ENCODE peak calls at places on chromosome 20, in four cellular contexts. One of them, this sample, is unnamed.
A peak's percentile ranks its signal among the peaks of the same experiment; 100 is the strongest.

GRCh38 chr20:36830791-36831691 is 44.9 kb upstream of the TLDC2 start:
- DNase-seq in heart right ventricle: peak; percentile 82
- DNase-seq in GM23248: peak; percentile 80
- DNase-seq in suprapubic skin: no peak
- DNase-seq in this sample: peak; percentile 55

GRCh38 chr20:49230575-49231211 is 11.5 kb downstream of the DDX27 start:
- DNase-seq in suprapubic skin: no peak
- DNase-seq in heart right ventricle: peak; percentile 27
- DNase-seq in GM23248: peak; percentile 48
- DNase-seq in this sample: peak; percentile 66

GRCh38 chr20:62355527-62356142 is 11.5 kb downstream of the LAMA5 start:
- DNase-seq in GM23248: peak; percentile 71
- DNase-seq in heart right ventricle: peak; percentile 76
- DNase-seq in suprapubic skin: no peak
- DNase-seq in this sample: no peak

GRCh38 chr20:41138527-41139226 is 1.3 kb downstream of the PLCG1 start:
- DNase-seq in GM23248: peak; percentile 51
- DNase-seq in heart right ventricle: no peak
- DNase-seq in suprapubic skin: no peak
- DNase-seq in this sample: no peak

GRCh38 chr20:36941403-36941835 is 10.1 kb downstream of the SAMHD1 start:
- DNase-seq in heart right ventricle: no peak
- DNase-seq in suprapubic skin: peak; percentile 54
- DNase-seq in GM23248: peak; percentile 21
- DNase-seq in this sample: no peak

GRCh38 chr20:19506021-19506420 is 252.0 kb upstream of the RIN2 start:
- DNase-seq in heart right ventricle: no peak
- DNase-seq in GM23248: no peak
- DNase-seq in suprapubic skin: no peak
- DNase-seq in this sample: no peak

GRCh38 chr20:37598611-37599342 is 71.1 kb upstream of the BLCAP start:
- DNase-seq in heart right ventricle: no peak
- DNase-seq in suprapubic skin: no peak
- DNase-seq in GM23248: no peak
- DNase-seq in this sample: no peak

GRCh38 chr20:58696411-58696961 is 3.9 kb downstream of the NPEPL1 start:
- DNase-seq in GM23248: no peak
- DNase-seq in heart right ventricle: no peak
- DNase-seq in suprapubic skin: peak; percentile 67
- DNase-seq in this sample: no peak

GRCh38 chr20:5918856-5919633 is 31.3 kb downstream of the TRMT6 start:
- DNase-seq in heart right ventricle: no peak
- DNase-seq in suprapubic skin: no peak
- DNase-seq in GM23248: peak; percentile 63
- DNase-seq in this sample: no peak

GRCh38 chr20:43508604-43509040 is 1.1 kb downstream of the L3MBTL1 start:
- DNase-seq in heart right ventricle: no peak
- DNase-seq in suprapubic skin: no peak
- DNase-seq in GM23248: peak; percentile 11
- DNase-seq in this sample: no peak

DNA sequence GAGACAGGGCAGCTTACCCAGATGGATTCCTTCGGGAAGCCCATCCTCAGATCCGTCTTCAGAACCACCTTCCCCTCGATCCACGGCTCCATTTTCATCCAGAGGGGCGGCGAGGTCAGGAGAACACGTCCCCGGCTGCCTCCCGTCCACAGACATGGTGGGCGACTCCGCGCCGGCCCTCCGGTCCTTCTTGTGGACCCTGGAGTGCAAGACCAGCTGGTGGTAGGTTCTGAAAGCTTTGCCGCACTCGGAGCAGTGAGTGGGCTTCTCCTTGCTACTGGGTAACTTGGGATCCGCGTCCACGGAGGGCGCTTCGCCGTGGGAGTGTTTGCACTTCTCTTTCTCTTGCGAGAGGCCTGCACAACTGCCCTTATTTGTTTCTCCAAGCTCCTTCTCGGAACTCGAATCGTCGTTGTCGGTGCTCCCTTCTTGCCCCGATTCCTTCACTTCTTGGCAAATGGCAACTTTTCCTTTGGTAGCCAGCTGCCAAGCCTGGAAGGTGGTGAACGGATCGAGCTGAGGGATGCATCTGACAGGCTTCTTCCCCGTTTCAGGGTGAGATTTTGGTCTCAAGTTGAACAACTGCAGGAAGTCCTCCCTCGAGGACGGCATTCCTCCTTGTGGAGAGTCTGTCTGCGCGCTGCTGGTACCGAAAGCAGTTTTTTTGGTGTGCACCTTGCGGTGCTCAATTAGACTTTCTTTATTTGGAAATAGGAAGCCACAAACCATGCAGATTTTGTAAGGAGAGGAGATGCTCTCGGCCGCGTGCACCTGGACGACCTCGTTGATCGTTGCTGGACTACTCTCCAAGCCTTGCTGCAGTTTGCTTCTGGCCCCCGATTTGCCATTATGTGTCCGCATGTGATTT is 12.0 kb downstream of the ZNF217 start:
- DNase-seq in suprapubic skin: no peak
- DNase-seq in heart right ventricle: no peak
- DNase-seq in GM23248: no peak
- DNase-seq in this sample: peak; percentile 39
- H3K4me1 ChIP-seq in suprapubic skin: peaks cover 82% of the 10 kb centered on the region
- H3K4me1 ChIP-seq in heart right ventricle: peaks cover 38% of the 10 kb centered on the region
- H3K4me1 ChIP-seq in GM23248: peaks cover 80% of the 10 kb centered on the region
- H3K4me1 ChIP-seq in this sample: peaks cover 84% of the 10 kb centered on the region

GRCh38 chr20:50470249-50470858 is 39.8 kb upstream of the PTPN1 start:
- DNase-seq in GM23248: peak; percentile 23
- DNase-seq in suprapubic skin: no peak
- DNase-seq in heart right ventricle: no peak
- DNase-seq in this sample: no peak
- H3K4me1 ChIP-seq in GM23248: no peaks in the 10 kb centered on the region
- H3K4me1 ChIP-seq in suprapubic skin: peaks cover 5% of the 10 kb centered on the region
- H3K4me1 ChIP-seq in heart right ventricle: peaks cover 3% of the 10 kb centered on the region
- H3K4me1 ChIP-seq in this sample: peaks cover 43% of the 10 kb centered on the region

DNA sequence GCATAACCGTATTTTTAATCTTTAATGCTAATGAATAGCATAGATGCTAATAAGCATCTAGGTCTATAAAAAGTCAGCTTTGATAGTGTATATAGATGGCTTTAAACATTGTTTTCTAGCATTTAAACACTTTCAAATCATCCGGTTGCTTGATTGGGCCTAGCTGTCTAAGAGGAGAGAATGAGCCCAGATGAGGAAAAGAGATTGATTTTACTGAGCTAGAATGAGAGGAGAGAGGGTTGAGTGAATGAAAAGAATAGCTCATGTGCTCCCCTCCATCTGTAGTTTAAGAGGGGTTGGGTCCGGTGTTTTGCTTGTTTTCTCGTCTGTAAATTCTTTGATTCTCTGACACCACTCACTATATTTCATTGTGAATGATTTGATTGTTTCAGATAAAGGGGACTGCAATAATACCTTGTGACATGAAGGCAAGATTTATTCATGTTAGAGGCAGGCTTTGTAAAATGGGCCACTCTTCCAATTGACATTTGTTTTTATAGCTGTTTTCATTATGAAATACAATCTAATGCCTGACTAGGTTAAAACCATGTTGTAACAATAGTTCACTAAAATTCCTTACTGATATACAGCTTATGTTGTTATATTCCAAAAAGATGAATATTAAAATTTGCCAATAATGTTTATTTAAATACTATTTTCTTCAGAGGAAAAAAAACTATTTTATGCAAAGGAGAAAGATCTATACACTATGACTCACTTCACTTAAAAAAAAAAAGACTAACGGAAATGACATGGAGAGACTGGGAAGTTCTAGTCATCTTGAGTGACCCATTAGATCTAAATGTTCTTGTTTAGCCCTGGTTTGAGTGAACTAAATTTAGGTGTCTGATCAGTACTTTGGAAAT is 3.2 kb downstream of the PTPN1 start:
- DNase-seq in GM23248: peak; percentile 87
- DNase-seq in suprapubic skin: no peak
- DNase-seq in heart right ventricle: no peak
- DNase-seq in this sample: no peak
- H3K4me1 ChIP-seq in GM23248: peaks cover 63% of the 10 kb centered on the region
- H3K4me1 ChIP-seq in suprapubic skin: peaks cover 77% of the 10 kb centered on the region
- H3K4me1 ChIP-seq in heart right ventricle: peaks cover 40% of the 10 kb centered on the region
- H3K4me1 ChIP-seq in this sample: peaks cover 83% of the 10 kb centered on the region

DNA sequence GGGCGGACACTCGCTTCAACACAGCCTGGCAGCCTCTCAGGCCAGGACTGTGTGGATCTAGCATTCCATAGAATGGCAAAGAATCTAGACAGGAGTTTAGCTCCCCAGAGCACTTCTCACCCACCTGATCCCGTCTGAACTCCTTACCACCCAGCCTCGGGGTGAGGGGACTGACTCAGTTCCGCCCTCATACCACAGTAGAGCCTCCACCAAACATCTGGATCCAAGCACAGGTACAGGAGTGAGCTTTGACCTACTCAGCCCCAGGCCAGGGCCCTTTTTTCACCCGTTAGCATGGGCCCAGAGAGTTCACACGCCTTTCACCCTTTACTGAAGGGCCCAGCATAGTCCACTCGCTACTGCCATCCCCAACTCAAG is 715 bp downstream of the PSMF1 start:
- DNase-seq in suprapubic skin: no peak
- DNase-seq in heart right ventricle: no peak
- DNase-seq in GM23248: peak; percentile 28
- DNase-seq in this sample: no peak
- H3K4me1 ChIP-seq in suprapubic skin: peaks cover 56% of the 10 kb centered on the region
- H3K4me1 ChIP-seq in heart right ventricle: peaks cover 54% of the 10 kb centered on the region
- H3K4me1 ChIP-seq in GM23248: peaks cover 32% of the 10 kb centered on the region
- H3K4me1 ChIP-seq in this sample: peaks cover 57% of the 10 kb centered on the region

DNA sequence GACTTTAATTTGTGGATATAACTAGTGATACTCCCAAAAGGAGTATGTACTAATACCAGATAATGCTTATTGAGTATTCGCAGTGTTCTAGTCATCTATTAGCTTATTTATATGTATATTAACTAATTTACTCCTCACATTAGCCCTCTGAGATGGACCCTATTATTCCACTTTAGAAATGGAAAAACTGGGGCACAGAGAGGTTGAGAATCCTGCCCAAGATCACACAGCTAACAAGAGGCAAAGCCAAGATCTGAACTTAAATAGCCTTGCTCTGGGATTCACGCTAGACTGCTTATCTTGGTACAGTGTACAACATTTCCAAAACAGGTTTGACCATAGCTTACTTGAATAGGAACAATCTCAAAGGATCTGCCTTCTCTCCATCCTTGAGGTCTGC is 8.5 kb upstream of the SPO11 start:
- DNase-seq in suprapubic skin: no peak
- DNase-seq in heart right ventricle: no peak
- DNase-seq in GM23248: no peak
- DNase-seq in this sample: no peak
- H3K4me1 ChIP-seq in suprapubic skin: peaks cover 18% of the 10 kb centered on the region
- H3K4me1 ChIP-seq in heart right ventricle: no peaks in the 10 kb centered on the region
- H3K4me1 ChIP-seq in GM23248: peaks cover 7% of the 10 kb centered on the region
- H3K4me1 ChIP-seq in this sample: no peaks in the 10 kb centered on the region

GRCh38 chr20:17967595-17968365 is 814 bp downstream of the SNX5 start:
- DNase-seq in suprapubic skin: peak; percentile 82
- DNase-seq in heart right ventricle: no peak
- DNase-seq in GM23248: peak; percentile 73
- DNase-seq in this sample: no peak
- H3K4me1 ChIP-seq in suprapubic skin: peaks cover 75% of the 10 kb centered on the region
- H3K4me1 ChIP-seq in heart right ventricle: peaks cover 43% of the 10 kb centered on the region
- H3K4me1 ChIP-seq in GM23248: peaks cover 63% of the 10 kb centered on the region
- H3K4me1 ChIP-seq in this sample: peaks cover 73% of the 10 kb centered on the region

GRCh38 chr20:60066438-60066823 is 108.2 kb downstream of the CDH26 start:
- DNase-seq in heart right ventricle: no peak
- DNase-seq in suprapubic skin: no peak
- DNase-seq in GM23248: peak; percentile 15
- DNase-seq in this sample: no peak

GRCh38 chr20:60069626-60070025 is 111.4 kb downstream of the CDH26 start:
- DNase-seq in suprapubic skin: no peak
- DNase-seq in heart right ventricle: no peak
- DNase-seq in GM23248: no peak
- DNase-seq in this sample: no peak

GRCh38 chr20:60070791-60071190 is 112.6 kb downstream of the CDH26 start:
- DNase-seq in GM23248: no peak
- DNase-seq in heart right ventricle: no peak
- DNase-seq in suprapubic skin: peak; percentile 55
- DNase-seq in this sample: no peak

GRCh38 chr20:60065741-60066437 is 107.7 kb downstream of the CDH26 start:
- DNase-seq in heart right ventricle: no peak
- DNase-seq in GM23248: no peak
- DNase-seq in suprapubic skin: peak; percentile 38
- DNase-seq in this sample: no peak

GRCh38 chr20:60068509-60068908 is 110.3 kb downstream of the CDH26 start:
- DNase-seq in heart right ventricle: no peak
- DNase-seq in GM23248: no peak
- DNase-seq in suprapubic skin: no peak
- DNase-seq in this sample: no peak
- H3K4me1 ChIP-seq in heart right ventricle: no peaks in the 10 kb centered on the region
- H3K4me1 ChIP-seq in GM23248: peaks cover 6% of the 10 kb centered on the region
- H3K4me1 ChIP-seq in suprapubic skin: peaks cover 8% of the 10 kb centered on the region
- H3K4me1 ChIP-seq in this sample: peaks cover under 1% of the 10 kb centered on the region

GRCh38 chr20:32544893-32545840 is 40.0 kb downstream of the NOL4L start:
- DNase-seq in heart right ventricle: no peak
- DNase-seq in suprapubic skin: no peak
- DNase-seq in GM23248: peak; percentile 65
- DNase-seq in this sample: no peak
- H3K4me1 ChIP-seq in heart right ventricle: no peaks in the 10 kb centered on the region
- H3K4me1 ChIP-seq in suprapubic skin: peaks cover 1% of the 10 kb centered on the region
- H3K4me1 ChIP-seq in GM23248: no peaks in the 10 kb centered on the region
- H3K4me1 ChIP-seq in this sample: peaks cover 5% of the 10 kb centered on the region

GRCh38 chr20:64161595-64162238 is 2.5 kb upstream of the MYT1 start:
- DNase-seq in suprapubic skin: no peak
- DNase-seq in GM23248: peak; percentile 54
- DNase-seq in heart right ventricle: peak; percentile 37
- DNase-seq in this sample: peak; percentile 49

GRCh38 chr20:64165866-64166600 is 1.8 kb downstream of the MYT1 start:
- DNase-seq in GM23248: no peak
- DNase-seq in suprapubic skin: no peak
- DNase-seq in heart right ventricle: no peak
- DNase-seq in this sample: peak; percentile 18

GRCh38 chr20:64162239-64162621 is 2.0 kb upstream of the MYT1 start:
- DNase-seq in suprapubic skin: no peak
- DNase-seq in GM23248: no peak
- DNase-seq in heart right ventricle: no peak
- DNase-seq in this sample: no peak

GRCh38 chr20:64163776-64164122 is 503 bp upstream of the MYT1 start:
- DNase-seq in GM23248: no peak
- DNase-seq in suprapubic skin: no peak
- DNase-seq in heart right ventricle: no peak
- DNase-seq in this sample: no peak

DNA sequence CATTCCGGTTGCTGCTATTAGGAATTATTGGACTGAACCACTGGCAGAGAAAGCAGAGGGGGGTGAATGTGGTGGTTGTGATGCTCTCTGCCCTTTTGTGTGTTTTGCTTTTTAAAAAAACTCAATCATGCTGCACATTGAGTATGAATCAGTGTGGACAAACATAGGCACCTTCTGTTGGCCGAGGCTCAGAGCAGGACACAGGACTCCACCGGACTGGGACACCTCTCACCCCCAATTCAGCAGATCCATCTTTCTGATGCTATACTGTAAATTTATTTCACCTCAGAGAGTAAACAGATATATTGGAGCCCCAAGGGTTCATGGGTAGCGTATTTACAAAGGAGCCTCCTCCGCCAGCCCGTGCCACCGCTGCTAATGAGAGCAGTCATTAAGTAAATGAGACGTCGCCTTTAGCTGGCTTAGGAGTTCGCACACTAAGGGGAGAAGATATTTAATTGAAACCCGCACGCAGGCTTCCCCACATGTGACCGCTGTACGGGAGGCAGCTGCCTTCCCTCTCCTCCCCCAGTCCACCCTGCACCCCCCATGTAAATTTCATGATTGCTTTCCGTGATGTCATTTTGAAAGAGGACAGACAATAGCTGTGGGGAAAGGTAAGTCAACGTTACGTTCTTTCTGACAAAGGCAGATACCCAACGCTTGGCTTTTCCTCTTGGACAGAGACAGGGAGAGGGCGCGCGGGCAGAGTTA is at the start of gene MYT1:
- DNase-seq in GM23248: no peak
- DNase-seq in heart right ventricle: no peak
- DNase-seq in suprapubic skin: no peak
- DNase-seq in this sample: no peak
- H3K4me1 ChIP-seq in GM23248: no peaks in the 10 kb centered on the region
- H3K4me1 ChIP-seq in heart right ventricle: no peaks in the 10 kb centered on the region
- H3K4me1 ChIP-seq in suprapubic skin: no peaks in the 10 kb centered on the region
- H3K4me1 ChIP-seq in this sample: no peaks in the 10 kb centered on the region

This sample was measured in lower lobe of right lung.